ENCODE peak calls at places on chromosomes 16 and 17, in nine cellular contexts. M is naive thymus-derived CD8-positive, alpha-beta T cell; J is Right ventricle myocardium superior; H is effector memory CD8-positive, alpha-beta T cell; N is activated naive CD4-positive, alpha-beta T cell treated with anti-CD3 and anti-CD28 coated beads, Interleukin-2, amount 50 U/mL, for 72 hours; W is left lobe of liver; F is left colon; K is naive B cell; G is stimulated activated naive CD8-positive, alpha-beta T cell treated with anti-CD3 and anti-CD28 coated beads, Interleukin-15, amount 100 ng/mL, for 72 hours. A is an unnamed sample.

GRCh38 chr16:60041671-60042070 is 1307.6 kb upstream of the GOT2 start:
- ATAC-seq in M (no peak), J (no peak), H (no peak), N (no peak), W (no peak), F (no peak), K (no peak), G (no peak), A (no peak)

GRCh38 chr16:89430436-89431157 is 59.8 kb downstream of the ANKRD11 start:
- ATAC-seq in M (no peak), J (peak; percentile 6), H (no peak), N (no peak), W (peak; percentile 87), F (peak; percentile 84), K (no peak), G (no peak), A (no peak)

GRCh38 chr17:42629420-42630009 is 20.0 kb downstream of the TUBG1 start:
- ATAC-seq in M (no peak), J (no peak), H (no peak), N (no peak), W (no peak), F (no peak), K (no peak), G (no peak), A (no peak)

GRCh38 chr17:49872776-49873377 is 25.0 kb upstream of the TAC4 start:
- ATAC-seq in M (peak; percentile 73), J (no peak), H (no peak), N (no peak), W (no peak), F (no peak), K (no peak), G (peak; percentile 63), A (no peak)

GRCh38 chr16:79532785-79533184 is 67.8 kb downstream of the MAF start:
- ATAC-seq in M (no peak), J (peak; percentile 28), H (no peak), N (no peak), W (no peak), F (no peak), K (no peak), G (no peak), A (no peak)

GRCh38 chr16:28193530-28194423 is 18.0 kb downstream of the XPO6 start:
- ATAC-seq in M (peak; percentile 3), J (no peak), H (peak; percentile 20), N (peak; percentile 78), W (no peak), F (peak; percentile 62), K (no peak), G (peak; percentile 65), A (peak; percentile 71)

GRCh38 chr16:85321856-85322271 is 209.6 kb upstream of the CIBAR2 start:
- ATAC-seq in M (no peak), J (peak; percentile 95), H (no peak), N (no peak), W (peak; percentile 89), F (peak; percentile 93), K (no peak), G (no peak), A (no peak)

GRCh38 chr17:55172612-55173011 is 92.1 kb upstream of the HLF start:
- ATAC-seq in M (no peak), J (no peak), H (no peak), N (no peak), W (no peak), F (no peak), K (no peak), G (no peak), A (peak; percentile 28)

GRCh38 chr17:39538875-39539274 is 68.8 kb downstream of the NEUROD2 start:
- ATAC-seq in M (peak; percentile 42), J (no peak), H (no peak), N (no peak), W (no peak), F (no peak), K (no peak), G (peak; percentile 71), A (peak; percentile 63)

GRCh38 chr16:88920618-88921602 is 54.5 kb upstream of the PABPN1L start:
- ATAC-seq in M (peak; percentile 75), J (peak; percentile 80), H (no peak), N (peak; percentile 63), W (peak; percentile 33), F (peak; percentile 78), K (peak; percentile 82), G (peak; percentile 43), A (peak; percentile 58)

GRCh38 chr17:40538019-40538935 is 27.0 kb downstream of the CCR7 start:
- ATAC-seq in M (no peak), J (peak; percentile 72), H (no peak), N (no peak), W (peak; percentile 71), F (no peak), K (no peak), G (no peak), A (no peak)

GRCh38 chr17:41965694-41966375 is 760 bp upstream of the CNP start:
- ATAC-seq in M (peak; percentile 57), J (peak; percentile 58), H (peak; percentile 48), N (peak; percentile 78), W (peak; percentile 77), F (peak; percentile 79), K (peak; percentile 32), G (peak; percentile 61), A (peak; percentile 80)

GRCh38 chr16:50565428-50565827 is 17.2 kb downstream of the NKD1 start:
- ATAC-seq in M (no peak), J (no peak), H (no peak), N (no peak), W (no peak), F (no peak), K (no peak), G (no peak), A (no peak)

GRCh38 chr17:36703860-36704266 is 102.5 kb downstream of the MRM1 start:
- ATAC-seq in M (peak; percentile 67), J (peak; percentile 74), H (peak; percentile 49), N (peak; percentile 46), W (peak; percentile 71), F (peak; percentile 51), K (no peak), G (peak; percentile 53), A (peak; percentile 62)

GRCh38 chr17:45225964-45226530 is 4.4 kb downstream of the FMNL1 start:
- ATAC-seq in M (peak; percentile 63), J (peak; percentile 4), H (peak; percentile 66), N (peak; percentile 47), W (peak; percentile 51), F (peak; percentile 48), K (peak; percentile 54), G (peak; percentile 61), A (peak; percentile 53)

GRCh38 chr16:19227643-19228042 is 57.9 kb upstream of the CLEC19A start:
- ATAC-seq in M (no peak), J (peak; percentile 59), H (no peak), N (no peak), W (no peak), F (no peak), K (no peak), G (no peak), A (no peak)

GRCh38 chr17:59963738-59964454 is 644 bp downstream of the RNFT1 start:
- ATAC-seq in M (peak; percentile 63), J (peak; percentile 51), H (peak; percentile 61), N (peak; percentile 78), W (peak; percentile 61), F (peak; percentile 57), K (peak; percentile 48), G (peak; percentile 76), A (peak; percentile 81)

GRCh38 chr17:66679631-66680517 is 155.0 kb upstream of the CACNG5 start:
- ATAC-seq in M (no peak), J (no peak), H (no peak), N (no peak), W (no peak), F (no peak), K (no peak), G (no peak), A (no peak)

GRCh38 chr17:9021985-9022552 is 759 bp downstream of the NTN1 start:
- ATAC-seq in M (peak; percentile 21), J (peak; percentile 72), H (no peak), N (peak; percentile 12), W (peak; percentile 71), F (peak; percentile 45), K (no peak), G (peak; percentile 27), A (peak; percentile 25)

GRCh38 chr17:4509923-4510614 is 11.4 kb downstream of the SPNS2 start:
- ATAC-seq in M (no peak), J (peak; percentile 9), H (no peak), N (peak; percentile 33), W (peak; percentile 3), F (no peak), K (no peak), G (no peak), A (peak; percentile 26)

GRCh38 chr17:65473363-65473762 is 88.1 kb downstream of the AXIN2 start:
- ATAC-seq in M (no peak), J (peak; percentile 65), H (no peak), N (no peak), W (peak; percentile 53), F (no peak), K (no peak), G (no peak), A (no peak)

GRCh38 chr17:59830007-59830630 is 62.6 kb downstream of the TUBD1 start:
- ATAC-seq in M (no peak), J (no peak), H (no peak), N (no peak), W (no peak), F (no peak), K (no peak), G (no peak), A (peak; percentile 8)

GRCh38 chr17:81329927-81330883 is 35.1 kb upstream of the SLC38A10 start:
- ATAC-seq in M (no peak), J (no peak), H (no peak), N (no peak), W (peak; percentile 46), F (peak; percentile 57), K (no peak), G (no peak), A (no peak)

GRCh38 chr17:83064732-83065659 is 14.4 kb upstream of the METRNL start:
- ATAC-seq in M (no peak), J (peak; percentile 14), H (no peak), N (no peak), W (peak; percentile 63), F (peak; percentile 89), K (no peak), G (no peak), A (no peak)

GRCh38 chr17:61904094-61904710 is 23.6 kb downstream of the INTS2 start:
- ATAC-seq in M (peak; percentile 59), J (no peak), H (peak; percentile 99), N (peak; percentile 78), W (no peak), F (no peak), K (peak; percentile 82), G (peak; percentile 57), A (peak; percentile 90)

GRCh38 chr17:16463341-16464000 is 28.5 kb downstream of the LRRC75A start:
- ATAC-seq in M (no peak), J (peak; percentile 85), H (no peak), N (no peak), W (peak; percentile 22), F (peak; percentile 66), K (no peak), G (no peak), A (no peak)

GRCh38 chr17:77778636-77779524 is 179.6 kb upstream of the TNRC6C start:
- ATAC-seq in M (no peak), J (peak; percentile 97), H (no peak), N (no peak), W (no peak), F (peak; percentile 52), K (no peak), G (no peak), A (no peak)

GRCh38 chr16:19431636-19432340 is 14.1 kb downstream of the TMC5 start:
- ATAC-seq in M (no peak), J (no peak), H (no peak), N (no peak), W (no peak), F (peak; percentile 63), K (no peak), G (no peak), A (no peak)

GRCh38 chr17:4445731-4446130 is 12.0 kb downstream of the SPNS3 start:
- ATAC-seq in M (no peak), J (no peak), H (no peak), N (no peak), W (no peak), F (no peak), K (no peak), G (no peak), A (no peak)

GRCh38 chr16:50146479-50147435 is 6.3 kb upstream of the TENT4B start:
- ATAC-seq in M (no peak), J (no peak), H (no peak), N (no peak), W (peak; percentile 36), F (no peak), K (no peak), G (no peak), A (no peak)

GRCh38 chr17:19250421-19251141 is 13.4 kb downstream of the EPN2 start:
- ATAC-seq in M (no peak), J (peak; percentile 84), H (no peak), N (no peak), W (peak; percentile 75), F (no peak), K (no peak), G (no peak), A (no peak)

A was measured in activated T-helper 17 cell treated with anti-CD3 and anti-CD28 coated beads, Interleukin-2, amount 50 U/mL, for 72 hours.